ENCODE peak calls at places on chromosomes 5 and 9, in five cellular contexts. Z is nephron progenitor cell, F is GM10248, K is fibroblast of pulmonary artery, V is osteocyte. X is an unnamed sample.
A peak's percentile ranks its signal among the peaks of the same experiment; 100 is the strongest.

GRCh38 chr5:74194196-74194595 is 446.3 kb downstream of the ENC1 start:
- DNase-seq in Z (no peak), K (no peak), V (no peak), F (no peak), X (no peak)

GRCh38 chr9:113929634-113930092 is 53.6 kb downstream of the ZNF618 start:
- DNase-seq in K (peak; percentile 89), Z (no peak), V (peak; percentile 10), F (no peak), X (no peak)

GRCh38 chr9:77495834-77496671 is 152.1 kb downstream of the GNA14 start:
- DNase-seq in Z (no peak), K (peak; percentile 87), V (no peak), F (no peak), X (no peak)

GRCh38 chr5:17289681-17290619 is 72.5 kb downstream of the BASP1 start:
- DNase-seq in Z (no peak), F (no peak), V (no peak), K (peak; percentile 50), X (no peak)

GRCh38 chr5:58717303-58718012 is 134.6 kb downstream of the RAB3C start:
- DNase-seq in Z (no peak), V (no peak), F (no peak), K (no peak), X (no peak)

GRCh38 chr5:155189981-155190380 is 176.4 kb downstream of the KIF4B start:
- DNase-seq in V (no peak), Z (no peak), F (no peak), K (no peak), X (no peak)

GRCh38 chr5:160363122-160363521 is 7.3 kb downstream of the C1QTNF2 start:
- DNase-seq in K (no peak), F (no peak), Z (no peak), V (no peak), X (no peak)

GRCh38 chr9:99026271-99026955 is 78.5 kb upstream of the TGFBR1 start:
- DNase-seq in K (no peak), F (no peak), V (peak; percentile 70), Z (no peak), X (no peak)

GRCh38 chr5:141935538-141935937 is 11.9 kb downstream of the DELE1 start:
- DNase-seq in K (no peak), Z (no peak), V (no peak), F (no peak), X (no peak)

GRCh38 chr9:106862946-106863740 is at the start of gene ZNF462:
- DNase-seq in V (peak; percentile 83), K (peak; percentile 70), Z (peak; percentile 39), F (no peak), X (peak; percentile 8)
- TF ChIP-seq CTCF in V (no peak), K (no peak), Z (no peak), F (no peak), X (no peak)

GRCh38 chr5:143239877-143240518 is 163.5 kb downstream of the NR3C1 start:
- DNase-seq in F (no peak), V (no peak), K (no peak), Z (no peak), X (no peak)
- TF ChIP-seq CTCF in F (no peak), V (no peak), K (no peak), Z (no peak), X (no peak)

GRCh38 chr5:8341416-8341815 is 472.5 kb downstream of the MTRR start:
- DNase-seq in K (peak; percentile 8), F (no peak), V (no peak), Z (no peak), X (no peak)

GRCh38 chr5:8340261-8340660 is 471.3 kb downstream of the MTRR start:
- DNase-seq in Z (no peak), V (no peak), F (no peak), K (no peak), X (no peak)

DNA sequence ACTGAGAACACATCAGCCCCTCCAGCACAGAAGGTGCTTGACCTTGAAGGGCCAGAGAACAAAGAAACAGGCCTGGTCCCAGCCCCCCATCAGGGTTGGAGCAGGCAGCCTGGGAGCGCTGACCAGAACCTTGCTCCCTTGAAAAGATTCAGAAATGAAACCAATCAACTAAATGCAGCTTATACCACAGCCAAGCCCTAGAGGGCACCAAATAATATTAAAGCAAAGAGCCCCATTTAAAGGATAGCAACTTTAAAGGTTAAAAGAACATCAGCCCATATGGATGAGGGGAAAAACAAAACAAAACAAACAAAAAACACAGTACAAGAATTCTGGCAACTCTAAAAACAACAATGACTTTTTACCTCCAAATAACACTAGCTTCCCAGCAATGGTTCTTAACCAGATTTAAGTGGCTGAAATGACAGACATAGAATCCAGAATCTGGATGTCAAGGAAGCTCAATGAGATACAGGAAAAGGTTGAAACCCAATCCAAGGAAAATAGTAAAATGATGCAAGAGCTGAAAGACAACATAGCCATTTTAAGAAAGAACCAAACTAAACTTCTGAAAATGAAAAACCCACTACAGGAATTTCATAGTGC is 471.9 kb downstream of the MTRR start:
- DNase-seq in Z (no peak), K (peak; percentile 44), V (no peak), F (no peak), X (no peak)
- TF ChIP-seq CTCF in Z (peak; percentile 48), K (peak; percentile 58), V (peak; percentile 69), F (peak; percentile 40), X (no peak)

GRCh38 chr9:35110327-35110758 is 5.3 kb downstream of the ATOSB start:
- DNase-seq in Z (no peak), K (peak; percentile 42), V (no peak), F (no peak), X (peak; percentile 9)
- TF ChIP-seq CTCF in Z (no peak), K (no peak), V (no peak), F (no peak), X (no peak)